ENCODE peak calls at places on chromosome 19, in seven cellular contexts. P is RPMI7951; X is BE2C; Z is stimulated activated CD8-positive, alpha-beta memory T cell treated with anti-CD3 and anti-CD28 coated beads, Interleukin-12 subunit alpha, Interleukin-12 subunit beta, amount 100 ng/mL, for 4 hours; O is kidney; M is globus pallidus; Y is retina. B is an unnamed sample.

GRCh38 chr19:39352549-39353285 is 10.5 kb downstream of the SAMD4B start:
- DNase-seq in P (no peak), X (no peak), Z (no peak), O (no peak), M (no peak), Y (no peak), B (no peak)

GRCh38 chr19:13044160-13044853 is 49.0 kb downstream of the NFIX start:
- DNase-seq in P (no peak), X (no peak), Z (peak), O (no peak), M (no peak), Y (no peak), B (no peak)

GRCh38 chr19:16660763-16661479 is at the start of gene TMEM38A:
- DNase-seq in P (peak), X (peak), Z (peak), O (peak), M (peak), Y (no peak), B (no peak)

GRCh38 chr19:35555301-35556005 is 8.0 kb downstream of the ATP4A start:
- DNase-seq in P (peak), X (peak), Z (no peak), O (peak), M (no peak), Y (peak), B (no peak)

GRCh38 chr19:15812059-15812722 is 3.3 kb downstream of the OR10H1 start:
- DNase-seq in P (no peak), X (no peak), Z (no peak), O (no peak), M (no peak), Y (no peak), B (no peak)

GRCh38 chr19:51147663-51148062 is 5.6 kb downstream of the SIGLEC7 start:
- DNase-seq in P (no peak), X (no peak), Z (no peak), O (no peak), M (no peak), Y (no peak), B (no peak)

GRCh38 chr19:39224910-39225309 is 19.9 kb downstream of the IFNL3 start:
- DNase-seq in P (no peak), X (no peak), Z (no peak), O (no peak), M (no peak), Y (no peak), B (no peak)

GRCh38 chr19:5341448-5341820 is 822 bp upstream of the PTPRS start:
- DNase-seq in P (no peak), X (no peak), Z (no peak), O (no peak), M (no peak), Y (no peak), B (no peak)

GRCh38 chr19:46789371-46789770 is 977 bp upstream of the SLC1A5 start:
- DNase-seq in P (no peak), X (no peak), Z (no peak), O (no peak), M (no peak), Y (no peak), B (no peak)

GRCh38 chr19:50147462-50148423 is 15.3 kb downstream of the IZUMO2 start:
- DNase-seq in P (peak), X (peak), Z (peak), O (peak), M (peak), Y (peak), B (no peak)

GRCh38 chr19:47613165-47614146 is 4.5 kb downstream of the BICRA start:
- DNase-seq in P (no peak), X (peak), Z (no peak), O (no peak), M (peak), Y (peak), B (no peak)

GRCh38 chr19:56750658-56751057 is 79.1 kb upstream of the ZNF835 start:
- DNase-seq in P (no peak), X (no peak), Z (no peak), O (no peak), M (no peak), Y (no peak), B (no peak)